ENCODE peak calls at places on chromosome 14, in five cellular contexts. One of them, this sample, is unnamed.

GRCh38 chr14:75283162-75283883 is 4.7 kb downstream of the FOS start:
- DNase-seq in WERI-Rb-1: no peak
- DNase-seq in coronary artery: no peak
- DNase-seq in GM12865: no peak
- DNase-seq in AG04450: no peak
- DNase-seq in this sample: no peak

GRCh38 chr14:102929349-102930137 is 7.1 kb downstream of the AMN start:
- DNase-seq in GM12865: no peak
- DNase-seq in coronary artery: no peak
- DNase-seq in WERI-Rb-1: no peak
- DNase-seq in AG04450: no peak
- DNase-seq in this sample: no peak

GRCh38 chr14:101857226-101857625 is 95.7 kb downstream of the PPP2R5C start:
- DNase-seq in GM12865: no peak
- DNase-seq in AG04450: no peak
- DNase-seq in WERI-Rb-1: no peak
- DNase-seq in coronary artery: no peak
- DNase-seq in this sample: no peak

GRCh38 chr14:54782803-54783659 is 119.6 kb downstream of the GCH1 start:
- DNase-seq in WERI-Rb-1: peak
- DNase-seq in AG04450: no peak
- DNase-seq in GM12865: peak
- DNase-seq in coronary artery: peak
- DNase-seq in this sample: no peak

GRCh38 chr14:65827520-65827919 is 415.0 kb downstream of the FUT8 start:
- DNase-seq in AG04450: no peak
- DNase-seq in coronary artery: no peak
- DNase-seq in GM12865: no peak
- DNase-seq in WERI-Rb-1: no peak
- DNase-seq in this sample: no peak

GRCh38 chr14:99875421-99875820 is 82.2 kb downstream of the EML1 start:
- DNase-seq in coronary artery: no peak
- DNase-seq in GM12865: no peak
- DNase-seq in AG04450: no peak
- DNase-seq in WERI-Rb-1: peak
- DNase-seq in this sample: no peak

GRCh38 chr14:20436363-20436755 is 393 bp upstream of the KLHL33 start:
- DNase-seq in AG04450: no peak
- DNase-seq in GM12865: no peak
- DNase-seq in coronary artery: no peak
- DNase-seq in WERI-Rb-1: no peak
- DNase-seq in this sample: peak

GRCh38 chr14:94370524-94370910 is 17.9 kb downstream of the SERPINA1 start:
- DNase-seq in AG04450: no peak
- DNase-seq in GM12865: no peak
- DNase-seq in WERI-Rb-1: no peak
- DNase-seq in coronary artery: peak
- DNase-seq in this sample: no peak

GRCh38 chr14:93857081-93857480 is 68.8 kb upstream of the PRIMA1 start:
- DNase-seq in coronary artery: no peak
- DNase-seq in GM12865: no peak
- DNase-seq in AG04450: no peak
- DNase-seq in WERI-Rb-1: no peak
- DNase-seq in this sample: no peak

GRCh38 chr14:45716506-45716905 is 463.5 kb upstream of the MIS18BP1 start:
- DNase-seq in GM12865: peak
- DNase-seq in AG04450: no peak
- DNase-seq in coronary artery: no peak
- DNase-seq in WERI-Rb-1: no peak
- DNase-seq in this sample: no peak
- TF ChIP-seq CTCF in GM12865: no peak
- TF ChIP-seq CTCF in AG04450: no peak
- TF ChIP-seq CTCF in coronary artery: no peak
- TF ChIP-seq CTCF in WERI-Rb-1: no peak
- TF ChIP-seq CTCF in this sample: no peak

DNA sequence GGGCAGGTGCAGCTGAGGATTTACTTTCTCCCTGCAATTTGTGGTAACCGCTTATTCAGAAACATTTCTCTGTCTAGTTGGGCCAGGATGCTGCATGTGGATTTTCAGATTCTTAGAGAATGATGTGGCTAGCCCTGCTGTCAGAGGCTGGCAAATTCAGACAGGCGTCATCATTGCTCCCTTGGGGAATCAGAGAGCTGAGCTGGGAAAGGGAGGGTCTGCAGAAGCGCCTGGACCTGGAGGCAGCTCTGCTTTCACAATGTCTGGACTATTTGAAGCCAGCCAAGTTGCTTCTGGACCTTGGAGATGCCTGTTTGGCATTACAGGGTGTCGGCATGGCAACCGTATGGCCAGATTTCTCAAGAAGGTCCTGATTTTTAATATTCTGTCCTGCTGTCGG is 3.4 kb downstream of the GALNT16 start:
- DNase-seq in GM12865: no peak
- DNase-seq in WERI-Rb-1: no peak
- DNase-seq in AG04450: peak
- DNase-seq in coronary artery: peak
- DNase-seq in this sample: peak
- H3K4me3 ChIP-seq in GM12865: no peak
- H3K4me3 ChIP-seq in WERI-Rb-1: no peak
- H3K4me3 ChIP-seq in AG04450: no peak
- H3K4me3 ChIP-seq in coronary artery: peak
- H3K4me3 ChIP-seq in this sample: no peak

GRCh38 chr14:35915185-35915584 is 89.0 kb downstream of the BRMS1L start:
- DNase-seq in coronary artery: no peak
- DNase-seq in GM12865: no peak
- DNase-seq in WERI-Rb-1: no peak
- DNase-seq in AG04450: no peak
- DNase-seq in this sample: no peak

GRCh38 chr14:35910191-35910590 is 84.1 kb downstream of the BRMS1L start:
- DNase-seq in WERI-Rb-1: no peak
- DNase-seq in coronary artery: no peak
- DNase-seq in AG04450: no peak
- DNase-seq in GM12865: no peak
- DNase-seq in this sample: no peak

GRCh38 chr14:35911097-35911496 is 85.0 kb downstream of the BRMS1L start:
- DNase-seq in coronary artery: no peak
- DNase-seq in WERI-Rb-1: no peak
- DNase-seq in AG04450: no peak
- DNase-seq in GM12865: no peak
- DNase-seq in this sample: no peak

GRCh38 chr14:35909675-35910074 is 83.5 kb downstream of the BRMS1L start:
- DNase-seq in WERI-Rb-1: no peak
- DNase-seq in GM12865: no peak
- DNase-seq in coronary artery: no peak
- DNase-seq in AG04450: no peak
- DNase-seq in this sample: no peak
- TF ChIP-seq CTCF in WERI-Rb-1: no peak
- TF ChIP-seq CTCF in GM12865: no peak
- TF ChIP-seq CTCF in coronary artery: no peak
- TF ChIP-seq CTCF in AG04450: no peak
- TF ChIP-seq CTCF in this sample: no peak

GRCh38 chr14:49980027-49980426 is 87.1 kb downstream of the ARF6 start:
- DNase-seq in WERI-Rb-1: no peak
- DNase-seq in coronary artery: no peak
- DNase-seq in GM12865: no peak
- DNase-seq in AG04450: no peak
- DNase-seq in this sample: no peak
- H3K4me3 ChIP-seq in WERI-Rb-1: no peak
- H3K4me3 ChIP-seq in coronary artery: no peak
- H3K4me3 ChIP-seq in GM12865: no peak
- H3K4me3 ChIP-seq in AG04450: no peak
- H3K4me3 ChIP-seq in this sample: no peak

DNA sequence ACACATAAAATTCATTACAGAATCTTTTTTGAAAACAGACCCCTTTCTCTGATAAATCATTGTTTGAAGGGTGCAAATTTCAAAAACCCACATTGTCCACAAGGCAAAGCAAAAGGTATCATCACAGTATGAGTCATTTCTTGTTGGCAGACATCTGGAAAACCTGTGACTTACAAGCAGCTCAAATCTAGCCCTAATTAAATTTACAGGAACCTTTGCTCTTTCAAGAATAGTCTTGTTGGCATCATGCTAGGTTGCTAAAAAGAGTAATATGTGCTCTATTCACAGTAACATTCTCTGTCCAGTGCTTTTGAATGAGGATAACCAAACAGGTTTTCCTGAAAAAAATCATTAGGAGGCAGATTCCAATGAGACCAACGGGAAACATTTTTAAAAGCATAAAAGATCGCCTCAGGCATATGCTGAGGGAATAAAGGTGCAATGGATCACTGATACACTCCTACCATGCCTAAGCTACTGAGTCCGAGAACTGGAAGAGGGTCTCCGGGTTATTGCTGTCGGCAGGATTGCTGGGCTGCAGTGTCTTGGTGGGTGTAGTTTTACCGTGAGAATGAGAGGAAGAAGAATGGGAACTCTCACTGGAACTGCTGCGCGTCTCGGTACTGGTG is 55.5 kb upstream of the TTC7B start:
- DNase-seq in WERI-Rb-1: no peak
- DNase-seq in coronary artery: no peak
- DNase-seq in GM12865: no peak
- DNase-seq in AG04450: no peak
- DNase-seq in this sample: no peak
- TF ChIP-seq CTCF in WERI-Rb-1: no peak
- TF ChIP-seq CTCF in coronary artery: no peak
- TF ChIP-seq CTCF in GM12865: no peak
- TF ChIP-seq CTCF in AG04450: no peak
- TF ChIP-seq CTCF in this sample: no peak

DNA sequence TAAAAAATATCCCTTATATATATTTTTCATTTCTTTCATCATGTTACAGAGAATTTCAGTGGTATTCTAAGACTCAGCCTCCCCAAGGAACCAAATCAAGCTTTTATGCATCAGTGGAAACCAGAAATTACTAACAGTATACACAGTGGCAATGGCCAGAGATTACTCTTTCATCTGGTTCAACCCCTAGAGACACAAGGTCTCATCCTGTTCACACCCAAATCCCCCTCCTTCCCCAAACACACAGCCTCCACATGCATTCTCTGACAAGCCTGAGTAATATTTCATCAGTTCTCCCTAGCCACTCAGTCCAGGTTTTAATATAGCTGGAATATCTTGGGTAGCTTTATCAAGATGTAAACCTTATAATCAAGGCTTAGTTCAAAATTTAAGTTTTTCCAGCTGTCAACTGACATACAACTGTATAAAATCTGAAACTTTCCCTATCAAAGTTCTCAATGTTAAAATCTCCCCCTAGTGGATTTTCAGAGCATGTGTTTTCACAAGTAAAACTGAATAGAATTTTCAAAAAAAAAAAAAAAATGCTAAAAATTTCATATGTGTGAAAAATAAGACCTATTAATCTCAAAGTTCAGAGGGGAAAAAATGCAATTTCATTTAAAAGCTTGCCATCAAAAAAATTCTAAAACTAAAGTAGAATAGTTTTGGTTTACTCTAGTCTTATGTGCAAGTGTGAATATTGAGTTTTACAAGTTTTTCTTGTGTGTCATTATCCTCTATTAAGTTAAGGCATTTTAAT is 10.5 kb upstream of the SSTR1 start:
- DNase-seq in AG04450: no peak
- DNase-seq in WERI-Rb-1: no peak
- DNase-seq in coronary artery: no peak
- DNase-seq in GM12865: no peak
- DNase-seq in this sample: no peak
- H3K4me3 ChIP-seq in AG04450: no peak
- H3K4me3 ChIP-seq in WERI-Rb-1: no peak
- H3K4me3 ChIP-seq in coronary artery: no peak
- H3K4me3 ChIP-seq in GM12865: no peak
- H3K4me3 ChIP-seq in this sample: no peak

DNA sequence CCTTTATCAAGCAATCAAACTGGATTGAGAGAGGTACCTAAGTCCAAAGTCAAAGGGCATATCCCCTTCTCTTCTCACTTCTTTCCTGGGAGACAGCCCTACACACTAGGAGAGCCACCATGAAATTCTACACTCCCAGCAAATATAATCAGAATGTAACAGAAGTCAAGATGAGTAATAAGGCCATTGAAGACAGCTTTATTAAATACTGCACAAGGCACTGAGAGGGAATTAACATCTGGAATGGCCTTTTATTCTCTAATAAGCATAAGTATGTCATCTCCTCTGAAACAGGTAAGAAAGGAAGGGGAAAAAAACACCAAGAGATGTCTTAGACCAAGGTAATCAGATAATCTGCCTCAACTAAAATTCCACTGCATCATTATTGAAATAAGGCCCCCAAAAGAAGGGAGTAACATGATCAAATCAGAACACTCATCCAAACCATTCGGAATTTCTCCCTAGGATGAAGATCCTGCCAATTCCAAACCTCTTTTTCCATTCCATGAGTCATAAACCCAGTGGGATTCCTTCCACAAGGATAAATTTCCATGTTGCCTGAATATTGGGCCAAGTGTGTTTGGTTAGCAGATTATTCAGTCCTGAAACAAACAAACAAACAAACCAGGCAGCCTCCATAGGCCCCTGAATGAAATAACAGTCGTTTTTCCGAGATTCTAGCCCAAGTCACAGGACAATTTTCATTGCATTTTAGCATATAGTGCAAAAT is 19.9 kb downstream of the SLC35F4 start:
- DNase-seq in GM12865: no peak
- DNase-seq in AG04450: no peak
- DNase-seq in WERI-Rb-1: no peak
- DNase-seq in coronary artery: no peak
- DNase-seq in this sample: no peak
- TF ChIP-seq CTCF in GM12865: no peak
- TF ChIP-seq CTCF in AG04450: no peak
- TF ChIP-seq CTCF in WERI-Rb-1: no peak
- TF ChIP-seq CTCF in coronary artery: no peak
- TF ChIP-seq CTCF in this sample: no peak

DNA sequence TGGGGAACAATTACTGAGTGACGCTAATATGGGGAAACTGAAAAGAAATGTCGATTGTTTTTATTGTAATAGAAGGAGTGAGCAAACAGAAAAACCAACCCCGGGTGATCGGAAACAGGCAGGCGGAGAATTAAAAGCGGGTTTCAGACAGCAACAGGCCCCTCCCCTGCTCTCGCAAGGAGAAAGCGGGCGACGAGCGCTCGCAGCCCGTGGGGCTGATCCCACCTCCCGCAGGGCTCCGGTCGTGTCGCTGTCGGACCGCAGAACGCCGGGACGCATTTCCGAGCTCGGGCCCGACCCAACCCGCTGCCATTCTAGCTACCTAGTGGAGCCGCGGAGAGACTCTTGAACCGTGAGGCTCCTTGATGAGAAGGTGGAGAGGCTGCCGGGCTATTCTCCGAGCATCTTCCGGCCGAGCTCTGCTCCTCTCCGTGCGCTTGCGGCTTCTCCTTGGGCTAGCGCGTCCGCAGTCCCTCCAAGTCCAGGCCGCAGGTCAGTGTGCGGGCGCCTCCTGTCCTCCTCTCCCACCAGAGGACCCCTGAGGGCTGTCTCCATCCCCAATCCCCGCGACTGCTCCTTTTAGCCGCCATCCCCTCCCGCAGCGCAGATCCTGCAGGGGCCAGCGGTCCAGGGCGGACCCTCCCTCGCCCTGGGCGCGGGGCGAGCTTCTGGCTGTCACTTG is 4.1 kb upstream of the PAX9 start:
- DNase-seq in AG04450: no peak
- DNase-seq in coronary artery: no peak
- DNase-seq in WERI-Rb-1: no peak
- DNase-seq in GM12865: no peak
- DNase-seq in this sample: no peak
- H3K4me3 ChIP-seq in AG04450: peak
- H3K4me3 ChIP-seq in coronary artery: peak
- H3K4me3 ChIP-seq in WERI-Rb-1: no peak
- H3K4me3 ChIP-seq in GM12865: no peak
- H3K4me3 ChIP-seq in this sample: peak

This sample was measured in AG04449.